ENCODE peak calls at places on chromosomes 16 and 17, in six cellular contexts. V, I, R, F, X and B are unnamed samples.

GRCh38 chr16:23869052-23869451 is 33.3 kb downstream of the PRKCB start:
- DNase-seq in V (no peak), I (no peak), X (no peak), R (no peak), F (no peak), B (no peak)

GRCh38 chr17:41226051-41226450 is 397 bp upstream of the KRTAP9-2 start:
- DNase-seq in V (no peak), X (no peak), I (no peak), R (no peak), F (no peak), B (no peak)

GRCh38 chr16:30876867-30877266 is 17.0 kb downstream of the BCL7C start:
- DNase-seq in I (peak; percentile 41), V (no peak), X (no peak), R (no peak), F (no peak), B (no peak)

GRCh38 chr16:54286330-54287017 is at the start of gene IRX3:
- DNase-seq in V (peak; percentile 88), R (no peak), F (peak; percentile 88), I (no peak), X (peak; percentile 13), B (peak; percentile 44)

GRCh38 chr17:80003969-80004368 is 31.7 kb downstream of the TBC1D16 start:
- DNase-seq in V (no peak), X (no peak), I (no peak), F (no peak), R (no peak), B (no peak)

GRCh38 chr16:3646348-3646920 is 8.1 kb upstream of the DNASE1 start:
- DNase-seq in F (peak; percentile 80), V (peak; percentile 73), R (no peak), X (peak; percentile 88), I (peak; percentile 52), B (no peak)

GRCh38 chr16:56589141-56590039 is at the start of gene MT3:
- DNase-seq in X (peak; percentile 38), I (no peak), R (no peak), V (no peak), F (no peak), B (no peak)

GRCh38 chr17:9285602-9286001 is 264.3 kb downstream of the NTN1 start:
- DNase-seq in V (no peak), X (no peak), R (no peak), I (no peak), F (no peak), B (no peak)

GRCh38 chr17:29237476-29238132 is 9.1 kb upstream of the CRYBA1 start:
- DNase-seq in F (no peak), V (no peak), X (no peak), I (no peak), R (no peak), B (no peak)

GRCh38 chr17:50043290-50044148 is 12.4 kb upstream of the ITGA3 start:
- DNase-seq in F (no peak), R (no peak), I (no peak), V (peak; percentile 69), X (no peak), B (no peak)

GRCh38 chr16:46688101-46688656 is 799 bp downstream of the VPS35 start:
- DNase-seq in F (no peak), V (peak; percentile 64), I (no peak), R (no peak), X (peak; percentile 51), B (no peak)

GRCh38 chr16:25692307-25692706 is 548 bp downstream of the HS3ST4 start:
- DNase-seq in V (peak; percentile 25), R (no peak), I (no peak), X (no peak), F (no peak), B (no peak)

GRCh38 chr16:50741808-50742520 is at the start of gene CYLD:
- DNase-seq in F (peak; percentile 98), R (peak; percentile 100), X (peak; percentile 100), I (peak; percentile 99), V (peak; percentile 100), B (peak; percentile 100)

GRCh38 chr16:50745940-50746339 is 4.1 kb downstream of the CYLD start:
- DNase-seq in X (no peak), I (no peak), V (no peak), F (no peak), R (no peak), B (no peak)

GRCh38 chr16:50744911-50745310 is 3.0 kb downstream of the CYLD start:
- DNase-seq in R (no peak), F (no peak), X (no peak), I (no peak), V (no peak), B (no peak)

GRCh38 chr16:50742521-50743150 is 750 bp downstream of the CYLD start:
- DNase-seq in X (peak; percentile 46), R (peak; percentile 89), F (no peak), I (peak; percentile 31), V (no peak), B (peak; percentile 62)

DNA sequence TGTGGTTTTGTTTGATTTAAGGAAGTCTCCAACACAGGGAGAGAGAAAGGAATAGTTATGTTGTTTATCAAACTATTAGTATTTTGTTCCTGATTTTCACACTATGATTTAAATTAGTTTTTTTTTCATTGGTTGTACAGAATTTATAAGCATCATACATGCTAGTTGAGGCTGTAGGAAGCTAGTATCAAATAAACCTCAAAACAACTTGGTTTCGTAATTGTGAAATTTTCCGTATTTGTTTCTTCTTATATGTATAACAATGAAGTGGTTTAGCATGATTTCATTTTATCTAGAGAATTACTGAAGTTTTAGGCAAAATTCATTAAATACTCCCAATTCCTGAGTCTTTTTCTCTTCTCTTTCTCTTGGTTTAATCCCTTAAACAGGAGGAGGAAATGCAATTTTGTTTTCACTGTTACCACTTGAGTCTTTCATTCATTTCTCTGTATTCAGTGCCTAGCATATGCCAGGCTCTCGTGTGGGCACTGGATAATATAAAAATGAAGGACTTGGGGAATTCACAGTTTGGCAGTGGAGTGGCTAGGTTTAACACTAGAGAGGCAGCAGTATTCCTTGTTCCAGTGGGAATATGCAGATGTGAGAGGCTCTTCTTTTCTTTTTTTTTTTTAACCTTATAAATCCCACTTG is 1.8 kb downstream of the CYLD start:
- DNase-seq in I (no peak), F (no peak), R (no peak), V (no peak), X (no peak), B (no peak)
- H3K4me3 ChIP-seq in I (no peak overlapping the region), F (no peak overlapping the region), R (no peak overlapping the region), V (peak overlapping the region; percentile 98), X (peak overlapping the region; percentile 100), B (no peak overlapping the region)

GRCh38 chr17:78325076-78325712 is 34.7 kb downstream of the SOCS3 start:
- DNase-seq in I (no peak), R (no peak), X (peak; percentile 49), V (no peak), F (no peak), B (no peak)

GRCh38 chr17:78323821-78324390 is 36.0 kb downstream of the SOCS3 start:
- DNase-seq in I (no peak), X (no peak), R (no peak), V (no peak), F (no peak), B (no peak)

GRCh38 chr17:78322858-78323455 is 36.9 kb downstream of the SOCS3 start:
- DNase-seq in X (peak; percentile 34), V (no peak), I (no peak), R (no peak), F (no peak), B (peak; percentile 59)

GRCh38 chr17:78322327-78322857 is 37.5 kb downstream of the SOCS3 start:
- DNase-seq in V (no peak), F (no peak), X (no peak), I (no peak), R (no peak), B (no peak)

DNA sequence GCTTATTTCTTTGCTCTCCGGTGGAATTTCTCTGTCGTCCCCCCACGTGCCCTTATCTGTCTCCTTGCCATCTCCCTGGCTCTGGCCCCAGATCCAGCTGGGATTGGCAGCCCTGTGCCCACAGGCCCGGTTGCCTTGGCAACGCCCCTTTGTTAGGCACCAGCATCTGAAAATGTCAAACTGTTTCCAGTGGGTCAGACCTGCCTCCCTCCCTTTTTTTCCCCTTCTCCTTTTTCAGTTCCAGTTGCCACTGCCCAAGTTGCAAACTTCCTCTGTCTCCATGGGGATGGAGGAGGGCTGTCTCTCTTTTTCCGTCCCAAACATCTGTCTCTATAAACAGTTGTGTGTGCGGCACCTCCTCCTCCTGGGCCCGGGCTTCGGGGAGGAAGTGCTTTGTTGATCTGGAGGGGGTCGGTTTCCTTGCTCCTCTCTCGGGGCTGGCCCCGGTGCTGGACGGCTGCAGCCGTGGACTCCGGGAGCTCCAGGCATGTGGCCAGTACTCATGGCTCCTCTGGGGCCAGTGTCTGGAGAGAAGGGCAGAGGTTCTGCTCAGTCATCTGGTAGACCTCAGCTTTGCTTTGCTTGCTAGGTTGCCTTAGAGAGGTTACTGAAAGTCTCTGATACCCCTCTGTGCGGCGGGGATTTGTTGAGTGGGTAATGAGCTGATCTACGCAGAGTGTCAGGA is 35.3 kb downstream of the SOCS3 start:
- DNase-seq in V (no peak), I (no peak), F (no peak), R (peak; percentile 97), X (peak; percentile 60), B (peak; percentile 80)
- TF ChIP-seq EP300 in V (no peak), I (no peak), F (no peak), R (no peak), X (no peak), B (peak; percentile 9)

GRCh38 chr16:79571753-79572544 is 28.6 kb downstream of the MAF start:
- DNase-seq in I (no peak), X (no peak), R (no peak), F (no peak), V (no peak), B (no peak)
- H3K4me3 ChIP-seq in I (no peak overlapping the region), X (no peak overlapping the region), R (no peak overlapping the region), F (no peak overlapping the region), V (no peak overlapping the region), B (no peak overlapping the region)

GRCh38 chr17:45135978-45136791 is 698 bp downstream of the ACBD4 start:
- DNase-seq in I (no peak), X (no peak), F (no peak), R (no peak), V (no peak), B (no peak)

GRCh38 chr17:45137561-45138305 is 2.2 kb downstream of the ACBD4 start:
- DNase-seq in X (peak; percentile 62), F (no peak), V (no peak), I (no peak), R (no peak), B (no peak)

GRCh38 chr17:45132569-45133463 is 501 bp upstream of the PLCD3 start:
- DNase-seq in X (peak; percentile 89), I (peak; percentile 50), F (peak; percentile 98), R (peak; percentile 97), V (peak; percentile 89), B (peak; percentile 82)

GRCh38 chr17:45136846-45137560 is 1.5 kb downstream of the ACBD4 start:
- DNase-seq in V (no peak), F (no peak), I (no peak), R (no peak), X (no peak), B (peak; percentile 34)

DNA sequence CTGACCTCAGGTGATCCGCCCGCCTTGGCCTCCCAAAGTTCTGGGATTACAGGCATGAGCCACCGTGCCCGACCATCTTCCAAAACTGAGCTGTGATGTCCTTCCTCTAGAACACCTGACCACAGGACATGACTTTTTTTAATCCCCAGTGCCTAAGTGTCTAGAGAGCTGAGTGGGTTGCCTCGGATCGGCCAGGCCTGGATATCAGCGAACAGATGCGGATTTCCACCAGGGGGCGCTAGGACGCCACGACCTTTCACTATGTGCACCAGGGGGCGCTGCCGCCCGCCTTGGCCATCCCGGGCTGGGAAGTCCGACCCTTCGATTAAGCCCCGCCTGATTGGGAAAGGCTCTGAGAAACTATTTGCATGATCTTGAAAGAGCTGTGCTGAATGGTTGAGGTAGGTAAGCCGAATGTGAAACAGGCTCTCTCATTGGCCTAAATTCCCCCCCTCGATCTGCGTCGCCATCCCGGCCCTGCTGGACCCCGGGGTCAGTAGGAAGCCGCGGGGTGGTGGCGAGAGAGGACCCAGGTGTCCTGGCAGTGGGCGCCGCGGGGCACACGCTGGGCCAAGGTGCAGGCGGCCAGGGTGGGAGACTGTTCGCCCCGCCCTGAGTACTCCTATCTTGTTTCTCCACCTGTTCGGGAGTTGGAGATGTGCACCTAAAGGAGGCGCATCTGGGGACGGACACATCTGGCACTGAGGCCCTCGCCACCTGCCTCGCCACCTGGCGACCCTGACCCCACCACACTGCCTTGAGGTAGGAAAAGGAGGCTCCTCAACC is at the start of gene ACBD4:
- DNase-seq in F (peak; percentile 100), R (peak; percentile 99), I (peak; percentile 82), X (peak; percentile 96), V (peak; percentile 97), B (peak; percentile 97)
- TF ChIP-seq EP300 in F (no peak), R (no peak), I (peak; percentile 53), X (no peak), V (no peak), B (no peak)